ENCODE peak calls at places on chromosomes 16 and 17, in nine cellular contexts. A is hepatocyte, O is tibial nerve, Y is GM23248, B is tibial artery, K is upper lobe of left lung, Z is IMR-90, D is body of pancreas, N is upper lobe of right lung. P is an unnamed sample. For H3K36me3, the result is how much of the 10 kb centered on the place peaks cover.

GRCh38 chr16:87490091-87490798 is 2.6 kb downstream of the ZCCHC14 start:
- DNase-seq in A (no peak), O (no peak), Y (peak), B (no peak), K (no peak), Z (no peak), D (no peak), N (peak), P (no peak)

GRCh38 chr17:77503293-77503655 is 362.5 kb downstream of the SEC14L1 start:
- DNase-seq in A (peak), O (no peak), Y (no peak), B (peak), K (no peak), Z (no peak), D (no peak), N (peak), P (no peak)

GRCh38 chr16:17518441-17518840 is 47.7 kb upstream of the XYLT1 start:
- DNase-seq in A (no peak), O (no peak), Y (peak), B (no peak), K (no peak), Z (peak), D (no peak), N (no peak), P (no peak)

GRCh38 chr16:11253009-11253994 is 2.7 kb downstream of the SOCS1 start:
- DNase-seq in A (no peak), O (no peak), Y (peak), B (no peak), K (no peak), Z (peak), D (no peak), N (no peak), P (no peak)

GRCh38 chr16:57045694-57046381 is 46.5 kb upstream of the CPNE2 start:
- DNase-seq in A (peak), O (peak), Y (peak), B (peak), K (peak), Z (peak), D (peak), N (no peak), P (peak)

GRCh38 chr16:30760577-30761426 is 1.1 kb downstream of the CFAP119 start:
- DNase-seq in A (no peak), O (no peak), Y (peak), B (no peak), K (no peak), Z (no peak), D (no peak), N (no peak), P (no peak)

GRCh38 chr16:48687421-48688038 is 77.5 kb upstream of the N4BP1 start:
- DNase-seq in A (peak), O (peak), Y (peak), B (no peak), K (peak), Z (peak), D (peak), N (no peak), P (peak)

GRCh38 chr16:7313170-7313569 is 19.5 kb upstream of the RBFOX1 start:
- DNase-seq in A (peak), O (peak), Y (peak), B (no peak), K (no peak), Z (no peak), D (no peak), N (no peak), P (no peak)

GRCh38 chr17:14904406-14904805 is 360.7 kb downstream of the PMP22 start:
- DNase-seq in A (no peak), O (no peak), Y (peak), B (no peak), K (no peak), Z (peak), D (no peak), N (no peak), P (no peak)

GRCh38 chr16:1393613-1394176 is 20.8 kb downstream of the UNKL start:
- DNase-seq in A (no peak), O (no peak), Y (no peak), B (no peak), K (no peak), Z (no peak), D (no peak), N (no peak), P (no peak)
- H3K36me3 ChIP-seq in A (under half), O (under half), Y (under half), B (half or more), K (half or more), Z (under half), D (under half), N (half or more), P (half or more)

DNA sequence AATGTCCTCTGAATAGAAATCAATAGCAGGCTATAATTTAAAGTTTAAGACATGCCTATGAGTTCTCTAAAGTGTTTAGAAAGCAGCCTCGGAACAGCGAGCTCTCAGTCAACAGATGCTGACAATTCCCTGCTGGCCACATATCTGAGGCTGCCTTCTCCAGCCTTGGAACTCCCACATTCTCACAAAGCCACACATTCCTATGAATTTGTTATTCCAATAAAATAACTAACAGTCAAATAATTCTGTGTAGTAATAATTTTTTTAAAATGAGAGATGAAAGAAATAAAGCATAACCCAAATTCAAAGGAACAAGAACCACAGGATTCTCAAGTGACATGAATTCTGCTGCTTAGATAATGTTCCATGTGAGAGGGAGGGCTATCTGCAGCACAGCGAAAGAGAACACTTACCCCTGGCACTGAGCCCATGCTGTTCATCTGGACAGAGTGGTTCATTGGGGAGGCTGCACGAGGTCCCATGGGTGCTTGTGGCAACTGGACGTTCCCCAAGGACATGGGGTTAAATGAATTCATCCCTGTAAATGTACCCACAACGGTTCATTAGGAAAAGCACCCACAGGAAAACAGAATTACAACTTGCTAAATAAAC is 56.9 kb upstream of the TRAP1 start:
- DNase-seq in A (no peak), O (peak), Y (peak), B (no peak), K (no peak), Z (peak), D (peak), N (no peak), P (no peak)
- H3K36me3 ChIP-seq in A (under half), O (under half), Y (under half), B (under half), K (half or more), Z (half or more), D (under half), N (half or more), P (half or more)

GRCh38 chr17:57296231-57296630 is 39.9 kb downstream of the MSI2 start:
- DNase-seq in A (no peak), O (no peak), Y (no peak), B (no peak), K (no peak), Z (no peak), D (no peak), N (no peak), P (no peak)
- H3K36me3 ChIP-seq in A (under half), O (under half), Y (under half), B (under half), K (under half), Z (under half), D (under half), N (under half), P (under half)

GRCh38 chr17:63833026-63833740 is 5.7 kb upstream of the FTSJ3 start:
- DNase-seq in A (no peak), O (no peak), Y (no peak), B (no peak), K (no peak), Z (no peak), D (no peak), N (no peak), P (no peak)

GRCh38 chr17:63833741-63834373 is 6.4 kb upstream of the FTSJ3 start:
- DNase-seq in A (no peak), O (no peak), Y (no peak), B (no peak), K (no peak), Z (no peak), D (no peak), N (no peak), P (no peak)

GRCh38 chr17:63831505-63831904 is 4.0 kb upstream of the FTSJ3 start:
- DNase-seq in A (no peak), O (no peak), Y (no peak), B (no peak), K (no peak), Z (no peak), D (no peak), N (no peak), P (no peak)

GRCh38 chr17:63832014-63832413 is 4.6 kb upstream of the FTSJ3 start:
- DNase-seq in A (no peak), O (no peak), Y (no peak), B (no peak), K (no peak), Z (no peak), D (no peak), N (no peak), P (no peak)

GRCh38 chr17:63832455-63832854 is 5.0 kb upstream of the FTSJ3 start:
- DNase-seq in A (no peak), O (no peak), Y (no peak), B (no peak), K (no peak), Z (no peak), D (no peak), N (no peak), P (no peak)
- H3K36me3 ChIP-seq in A (under half), O (under half), Y (under half), B (half or more), K (half or more), Z (half or more), D (under half), N (half or more), P (half or more)

DNA sequence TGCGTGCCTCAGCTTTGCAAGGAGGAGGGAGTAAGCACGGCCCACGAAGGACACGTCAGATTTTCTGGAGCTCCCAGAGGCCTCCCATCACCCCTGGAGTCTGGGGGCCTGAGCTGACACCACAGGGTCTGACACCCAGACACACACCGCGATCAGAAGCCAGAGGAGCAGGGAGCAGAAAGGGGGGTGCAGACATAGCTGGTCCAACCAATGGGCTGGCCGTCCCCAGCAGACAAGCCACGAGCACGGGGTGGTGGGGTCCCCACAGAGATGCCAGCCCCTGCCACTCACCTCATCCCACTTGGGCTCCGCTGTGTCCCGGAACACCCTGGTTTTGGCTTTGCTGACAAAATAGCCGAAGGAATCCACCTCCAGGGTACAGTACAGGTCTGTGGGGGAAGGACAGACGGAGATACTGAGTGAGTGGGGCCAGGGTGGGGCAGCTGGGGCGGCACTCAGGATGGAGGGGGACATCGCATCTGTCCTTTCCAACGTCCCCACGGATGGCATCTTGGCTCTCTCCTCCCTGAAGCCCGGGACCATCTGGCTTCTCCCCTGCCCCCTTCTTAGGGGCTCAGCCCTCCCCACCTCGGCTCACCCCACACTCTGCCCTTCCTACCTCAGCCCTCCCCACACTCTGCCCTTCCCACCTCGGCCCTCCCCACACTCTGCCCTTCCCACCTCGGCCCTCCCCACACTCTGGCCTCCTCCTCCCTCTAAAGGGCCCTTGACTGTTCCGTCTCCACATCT is 53.5 kb downstream of the TIMM22 start:
- DNase-seq in A (no peak), O (no peak), Y (no peak), B (no peak), K (no peak), Z (no peak), D (no peak), N (no peak), P (no peak)
- H3K36me3 ChIP-seq in A (under half), O (under half), Y (under half), B (under half), K (under half), Z (under half), D (under half), N (half or more), P (under half)

P was measured in right atrium auricular region.